ENCODE peak calls at places on chromosomes 11 and 22, in four cellular contexts. D is GM20000, E is brain microvascular endothelial cell, J is BJ. C is an unnamed sample.
A peak's percentile ranks its signal among the peaks of the same experiment; 100 is the strongest.

GRCh38 chr11:69640995-69641581 is at the start of gene CCND1:
- DNase-seq in D (peak; percentile 84), E (peak; percentile 90), J (peak; percentile 51), C (peak; percentile 85)

GRCh38 chr22:26444777-26445176 is 15.7 kb downstream of the ASPHD2 start:
- DNase-seq in D (no peak), E (no peak), J (no peak), C (no peak)

GRCh38 chr22:28373841-28374240 is 305.8 kb downstream of the TTC28 start:
- DNase-seq in D (no peak), E (no peak), J (no peak), C (no peak)

GRCh38 chr11:59141673-59142460 is 789 bp upstream of the FAM111A start:
- DNase-seq in D (no peak), E (no peak), J (no peak), C (no peak)

GRCh38 chr11:36454991-36455611 is 55.0 kb downstream of the TRAF6 start:
- DNase-seq in D (no peak), E (peak; percentile 18), J (no peak), C (no peak)

GRCh38 chr11:10778217-10778970 is 27.3 kb downstream of the CTR9 start:
- DNase-seq in D (no peak), E (peak; percentile 95), J (peak; percentile 67), C (no peak)

GRCh38 chr11:37942081-37942480 is 1344.0 kb upstream of the RAG2 start:
- DNase-seq in D (no peak), E (no peak), J (peak; percentile 13), C (no peak)

GRCh38 chr11:71462726-71463125 is 9.7 kb downstream of the NADSYN1 start:
- DNase-seq in D (no peak), E (no peak), J (no peak), C (no peak)

GRCh38 chr11:78564889-78565467 is 9.7 kb downstream of the NARS2 start:
- DNase-seq in D (no peak), E (no peak), J (no peak), C (no peak)

GRCh38 chr11:46127150-46127638 is 5.9 kb upstream of the PHF21A start:
- DNase-seq in D (peak; percentile 68), E (peak; percentile 46), J (no peak), C (peak; percentile 57)

GRCh38 chr11:74566386-74566960 is 25.9 kb upstream of the POLD3 start:
- DNase-seq in D (no peak), E (no peak), J (no peak), C (no peak)

GRCh38 chr11:134453441-134453840 is 41.4 kb upstream of the B3GAT1 start:
- DNase-seq in D (no peak), E (no peak), J (no peak), C (no peak)

GRCh38 chr22:36546932-36547331 is 18.0 kb upstream of the EIF3D start:
- DNase-seq in D (no peak), E (peak; percentile 76), J (no peak), C (no peak)

GRCh38 chr11:110951609-110952008 is 239.4 kb upstream of the ARHGAP20 start:
- DNase-seq in D (peak; percentile 17), E (no peak), J (no peak), C (no peak)

GRCh38 chr11:111301004-111301839 is 2.9 kb downstream of the POU2AF3 start:
- DNase-seq in D (peak; percentile 41), E (no peak), J (no peak), C (no peak)

GRCh38 chr22:41352058-41352457 is 29.7 kb upstream of the TEF start:
- DNase-seq in D (no peak), E (peak; percentile 55), J (peak; percentile 39), C (no peak)

GRCh38 chr11:112396092-112396491 is 135.4 kb upstream of the PLET1 start:
- DNase-seq in D (no peak), E (no peak), J (no peak), C (no peak)

GRCh38 chr11:77113382-77114088 is 10.9 kb downstream of the OMP start:
- DNase-seq in D (peak; percentile 59), E (no peak), J (no peak), C (peak; percentile 71)

GRCh38 chr22:44340271-44341239 is 27.8 kb upstream of the SHISAL1 start:
- DNase-seq in D (no peak), E (no peak), J (no peak), C (no peak)

GRCh38 chr11:33884035-33884434 is 7.8 kb downstream of the LMO2 start:
- DNase-seq in D (no peak), E (no peak), J (no peak), C (no peak)

GRCh38 chr11:10646956-10647355 is 46.6 kb downstream of the IRAG1 start:
- DNase-seq in D (no peak), E (no peak), J (no peak), C (no peak)

GRCh38 chr22:50102946-50103345 is 13.1 kb downstream of the MOV10L1 start:
- DNase-seq in D (no peak), E (no peak), J (no peak), C (no peak)

GRCh38 chr22:27105142-27106025 is 448.0 kb downstream of the MIAT start:
- DNase-seq in D (no peak), E (peak; percentile 95), J (peak; percentile 70), C (no peak)

GRCh38 chr11:134785660-134786284 is 373.7 kb upstream of the B3GAT1 start:
- DNase-seq in D (no peak), E (peak; percentile 19), J (no peak), C (no peak)

GRCh38 chr11:133361689-133361994 is 170.7 kb downstream of the OPCML start:
- DNase-seq in D (no peak), E (no peak), J (no peak), C (no peak)

GRCh38 chr11:72038491-72038890 is 39.8 kb downstream of the IL18BP start:
- DNase-seq in D (no peak), E (peak; percentile 18), J (peak; percentile 48), C (no peak)

GRCh38 chr11:69052343-69053168 is 3.8 kb downstream of the TPCN2 start:
- DNase-seq in D (peak; percentile 71), E (no peak), J (no peak), C (peak; percentile 64)

GRCh38 chr22:31876156-31877035 is 67.9 kb upstream of the YWHAH start:
- DNase-seq in D (no peak), E (no peak), J (peak; percentile 18), C (no peak)

GRCh38 chr11:46874586-46874985 is 28.5 kb upstream of the CKAP5 start:
- DNase-seq in D (no peak), E (no peak), J (no peak), C (no peak)

GRCh38 chr11:106278391-106278790 is 200.9 kb downstream of the AASDHPPT start:
- DNase-seq in D (no peak), E (no peak), J (no peak), C (no peak)

GRCh38 chr22:30423296-30423958 is 2.1 kb upstream of the MTFP1 start:
- DNase-seq in D (no peak), E (no peak), J (no peak), C (no peak)

GRCh38 chr11:6127881-6128280 is 20.4 kb downstream of the OR56B4 start:
- DNase-seq in D (no peak), E (no peak), J (no peak), C (no peak)

GRCh38 chr22:17056807-17057206 is 28.0 kb upstream of the IL17RA start:
- DNase-seq in D (no peak), E (no peak), J (no peak), C (no peak)

GRCh38 chr22:17057959-17058814 is 26.6 kb upstream of the IL17RA start:
- DNase-seq in D (peak; percentile 75), E (peak; percentile 71), J (no peak), C (peak; percentile 76)

GRCh38 chr22:17056058-17056457 is 28.7 kb upstream of the IL17RA start:
- DNase-seq in D (no peak), E (no peak), J (no peak), C (no peak)

GRCh38 chr22:17063372-17064106 is 21.3 kb upstream of the IL17RA start:
- DNase-seq in D (no peak), E (no peak), J (no peak), C (no peak)

GRCh38 chr22:17060126-17060525 is 24.7 kb upstream of the IL17RA start:
- DNase-seq in D (no peak), E (no peak), J (no peak), C (no peak)
- TF ChIP-seq CTCF in D (no peak), E (no peak), J (no peak), C (no peak)

GRCh38 chr11:65771589-65772112 is 9.1 kb downstream of the AP5B1 start:
- DNase-seq in D (no peak), E (no peak), J (no peak), C (no peak)

GRCh38 chr11:65776196-65776595 is 4.6 kb downstream of the AP5B1 start:
- DNase-seq in D (no peak), E (no peak), J (no peak), C (peak; percentile 12)

GRCh38 chr11:65774525-65775306 is 6.1 kb downstream of the AP5B1 start:
- DNase-seq in D (peak; percentile 5), E (no peak), J (no peak), C (no peak)

GRCh38 chr11:65776710-65777141 is 4.0 kb downstream of the AP5B1 start:
- DNase-seq in D (no peak), E (no peak), J (no peak), C (no peak)

DNA sequence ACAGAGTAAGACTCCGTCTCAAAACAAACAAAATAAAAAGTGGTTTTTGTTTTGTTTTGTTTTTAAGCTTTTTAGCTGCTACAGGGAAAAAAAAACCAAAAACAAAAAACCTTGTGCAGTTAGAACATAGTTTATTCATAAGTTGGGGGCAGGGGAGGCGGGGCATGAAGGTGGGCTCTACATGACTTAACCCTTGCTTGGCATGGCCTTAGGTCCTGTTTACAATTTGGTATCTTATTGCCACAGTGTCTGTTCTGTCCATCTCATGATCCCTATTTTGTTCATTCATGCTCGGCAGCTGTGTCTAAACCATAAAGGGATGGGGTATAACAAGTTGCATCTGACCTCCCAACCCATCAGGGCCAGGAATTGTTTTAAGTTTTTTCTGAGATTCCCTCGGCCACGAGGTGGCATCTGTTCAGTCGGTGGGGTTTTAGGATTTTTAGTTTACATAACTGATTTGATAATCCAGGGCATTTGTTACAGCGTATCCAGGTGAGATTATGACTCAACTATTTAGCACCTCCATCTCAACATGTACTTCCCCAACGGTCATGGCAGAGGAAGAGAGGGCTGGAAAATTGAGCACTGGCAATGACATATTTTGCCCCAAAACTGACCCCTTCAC is 6.9 kb downstream of the AP5B1 start:
- DNase-seq in D (no peak), E (no peak), J (no peak), C (peak; percentile 14)
- TF ChIP-seq CTCF in D (no peak), E (peak; percentile 43), J (peak; percentile 18), C (no peak)

GRCh38 chr11:93622043-93622442 is 39.4 kb upstream of the CEP295 start:
- DNase-seq in D (no peak), E (no peak), J (no peak), C (no peak)
- TF ChIP-seq CTCF in D (no peak), E (peak; percentile 37), J (peak; percentile 6), C (no peak)

DNA sequence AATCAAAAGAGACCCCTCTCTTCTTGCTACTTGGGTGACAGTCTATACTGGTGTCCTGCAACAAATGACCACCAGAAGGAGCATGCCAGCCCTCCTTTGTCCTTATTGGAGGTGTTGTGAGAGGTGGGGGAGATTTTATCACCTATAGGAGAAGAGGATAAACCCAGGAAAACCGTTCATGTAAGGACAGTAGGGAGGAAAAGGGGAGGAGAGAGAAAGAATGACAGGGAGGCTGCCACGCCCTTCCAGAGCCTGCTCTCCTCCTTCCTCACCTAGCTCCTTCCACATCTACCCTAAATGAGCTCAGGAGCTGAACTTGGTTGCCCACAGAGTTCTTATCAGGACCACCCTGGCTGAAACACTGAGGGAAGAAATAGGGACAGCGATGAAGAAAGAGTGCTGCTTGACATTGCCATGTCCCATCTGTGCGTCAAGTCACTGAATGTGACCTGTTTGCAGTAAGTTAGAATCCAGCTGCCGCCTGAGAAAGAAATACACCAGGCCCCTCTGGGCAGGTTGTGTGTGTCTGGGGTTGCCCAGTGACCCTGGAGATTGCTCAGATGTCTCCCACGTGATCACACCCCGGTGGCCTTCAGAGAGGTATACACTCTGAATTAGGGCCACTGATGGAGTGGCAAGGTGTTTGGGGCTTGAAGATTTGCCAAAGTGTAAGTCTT is 40.4 kb upstream of the ETS1 start:
- DNase-seq in D (peak; percentile 68), E (no peak), J (no peak), C (peak; percentile 38)
- TF ChIP-seq CTCF in D (no peak), E (peak; percentile 40), J (no peak), C (no peak)

C was measured in GM13976.